ENCODE peak calls at places on chromosomes 16 and 17, in four cellular contexts. P is mesenchymal stem cell, V is GM23248, B is testis. D is an unnamed sample.
A peak's percentile ranks its signal among the peaks of the same experiment; 100 is the strongest.

GRCh38 chr17:41417576-41418015 is 6.8 kb downstream of the KRT37 start:
- DNase-seq in P (no peak), V (no peak), B (no peak), D (no peak)

GRCh38 chr16:74487634-74488495 is 66.6 kb upstream of the CLEC18B start:
- DNase-seq in P (no peak), V (no peak), B (no peak), D (no peak)

GRCh38 chr16:56965939-56966515 is 4.3 kb downstream of the CETP start:
- DNase-seq in P (no peak), V (no peak), B (no peak), D (no peak)

GRCh38 chr17:20189322-20189721 is 180.2 kb downstream of the SPECC1 start:
- DNase-seq in P (peak; percentile 64), V (peak; percentile 64), B (peak; percentile 70), D (peak; percentile 57)

GRCh38 chr17:13984956-13985355 is 84.3 kb upstream of the COX10 start:
- DNase-seq in P (no peak), V (no peak), B (no peak), D (no peak)

GRCh38 chr17:2309338-2310143 is 5.8 kb downstream of the SRR start:
- DNase-seq in P (peak; percentile 37), V (peak; percentile 8), B (no peak), D (peak; percentile 70)

GRCh38 chr17:77738666-77739531 is 219.6 kb upstream of the TNRC6C start:
- DNase-seq in P (no peak), V (peak; percentile 8), B (peak; percentile 26), D (no peak)

GRCh38 chr16:66422366-66422765 is 4.7 kb upstream of the BEAN1 start:
- DNase-seq in P (no peak), V (no peak), B (no peak), D (no peak)

GRCh38 chr16:81238296-81239011 is at the start of gene BCO1:
- DNase-seq in P (peak; percentile 82), V (peak; percentile 68), B (peak; percentile 34), D (no peak)

GRCh38 chr16:68074850-68075249 is 10.3 kb upstream of the NFATC3 start:
- DNase-seq in P (no peak), V (no peak), B (no peak), D (no peak)

GRCh38 chr17:3917391-3917931 is 1.2 kb upstream of the P2RX1 start:
- DNase-seq in P (peak; percentile 52), V (no peak), B (peak; percentile 82), D (peak; percentile 79)

GRCh38 chr17:64773836-64774761 is 112.0 kb upstream of the SMURF2 start:
- DNase-seq in P (peak; percentile 85), V (peak; percentile 60), B (no peak), D (no peak)

GRCh38 chr16:26456074-26456473 is 610.7 kb upstream of the C16orf82 start:
- DNase-seq in P (no peak), V (no peak), B (no peak), D (no peak)

GRCh38 chr16:55672471-55672870 is 16.7 kb downstream of the SLC6A2 start:
- DNase-seq in P (no peak), V (peak; percentile 84), B (peak; percentile 56), D (peak; percentile 68)

GRCh38 chr17:20156196-20157077 is 147.3 kb downstream of the SPECC1 start:
- DNase-seq in P (peak; percentile 60), V (peak; percentile 47), B (peak; percentile 46), D (peak; percentile 59)

GRCh38 chr17:6454495-6455320 is 10.5 kb downstream of the PIMREG start:
- DNase-seq in P (no peak), V (no peak), B (no peak), D (no peak)

GRCh38 chr16:54178491-54178976 is 108.1 kb downstream of the IRX3 start:
- DNase-seq in P (no peak), V (no peak), B (no peak), D (no peak)

GRCh38 chr16:53043462-53043861 is 9.2 kb downstream of the CHD9NB start:
- DNase-seq in P (no peak), V (peak; percentile 37), B (peak; percentile 53), D (no peak)

GRCh38 chr17:73427198-73427597 is 115.4 kb upstream of the CDC42EP4 start:
- DNase-seq in P (peak; percentile 54), V (no peak), B (no peak), D (no peak)

GRCh38 chr17:48610282-48611211 is at the start of gene HOXB7:
- DNase-seq in P (peak; percentile 82), V (peak; percentile 88), B (peak; percentile 68), D (peak; percentile 84)

GRCh38 chr16:83772806-83773205 is 35.0 kb upstream of the HSBP1 start:
- DNase-seq in P (peak; percentile 18), V (no peak), B (no peak), D (no peak)

GRCh38 chr16:19835989-19836421 is 48.6 kb downstream of the GPRC5B start:
- DNase-seq in P (peak; percentile 51), V (peak; percentile 81), B (no peak), D (no peak)

GRCh38 chr17:32515677-32516383 is 29.0 kb downstream of the CDK5R1 start:
- DNase-seq in P (no peak), V (no peak), B (no peak), D (no peak)

GRCh38 chr17:1070411-1070810 is 73.5 kb downstream of the TIMM22 start:
- DNase-seq in P (no peak), V (no peak), B (no peak), D (no peak)

GRCh38 chr16:55501549-55502322 is 7.1 kb upstream of the LPCAT2 start:
- DNase-seq in P (peak; percentile 35), V (peak; percentile 50), B (no peak), D (peak; percentile 20)

GRCh38 chr16:49495596-49496355 is 122.2 kb downstream of the C16orf78 start:
- DNase-seq in P (no peak), V (no peak), B (no peak), D (no peak)

GRCh38 chr16:31348578-31348977 is 6.4 kb upstream of the ITGAX start:
- DNase-seq in P (no peak), V (no peak), B (no peak), D (no peak)

GRCh38 chr16:5541356-5541755 is 443.8 kb upstream of the EEF2KMT start:
- DNase-seq in P (no peak), V (no peak), B (no peak), D (no peak)

GRCh38 chr16:58503863-58504688 is 4.1 kb downstream of the NDRG4 start:
- DNase-seq in P (no peak), V (no peak), B (peak; percentile 12), D (no peak)

GRCh38 chr16:81547194-81547918 is 102.7 kb downstream of the CMIP start:
- DNase-seq in P (no peak), V (no peak), B (no peak), D (no peak)

GRCh38 chr17:77323413-77324171 is 182.8 kb downstream of the SEC14L1 start:
- DNase-seq in P (peak; percentile 91), V (peak; percentile 59), B (no peak), D (peak; percentile 74)

GRCh38 chr17:2883544-2884203 is 87.4 kb downstream of the RAP1GAP2 start:
- DNase-seq in P (peak; percentile 29), V (peak; percentile 80), B (no peak), D (peak; percentile 70)

GRCh38 chr16:85571813-85572619 is 41.1 kb upstream of the GSE1 start:
- DNase-seq in P (no peak), V (no peak), B (no peak), D (no peak)

GRCh38 chr16:19127674-19128131 is 13.9 kb downstream of the ITPRIPL2 start:
- DNase-seq in P (no peak), V (no peak), B (no peak), D (no peak)

GRCh38 chr17:16353702-16354174 is 469 bp upstream of the CENPV start:
- DNase-seq in P (no peak), V (no peak), B (no peak), D (no peak)

GRCh38 chr16:69763557-69763942 is 1.4 kb downstream of the WWP2 start:
- DNase-seq in P (no peak), V (peak; percentile 8), B (no peak), D (no peak)

GRCh38 chr16:397736-398332 is 835 bp downstream of the NME4 start:
- DNase-seq in P (peak; percentile 91), V (peak; percentile 92), B (peak; percentile 75), D (peak; percentile 91)

GRCh38 chr16:52069866-52070265 is 477.1 kb downstream of the TOX3 start:
- DNase-seq in P (peak; percentile 25), V (peak; percentile 43), B (no peak), D (no peak)

GRCh38 chr17:13120864-13121263 is 103.0 kb upstream of the ELAC2 start:
- DNase-seq in P (no peak), V (no peak), B (no peak), D (no peak)

GRCh38 chr16:17470002-17470870 is 524 bp downstream of the XYLT1 start:
- DNase-seq in P (no peak), V (peak; percentile 65), B (no peak), D (peak; percentile 58)

GRCh38 chr17:45042346-45043120 is 8.9 kb downstream of the DCAKD start:
- DNase-seq in P (no peak), V (no peak), B (peak; percentile 51), D (no peak)
- H3K4me1 ChIP-seq in P (peaks cover 39% of the 10 kb centered on the region), V (peaks cover 19% of the 10 kb centered on the region), B (peaks cover 33% of the 10 kb centered on the region), D (peaks cover 36% of the 10 kb centered on the region)

DNA sequence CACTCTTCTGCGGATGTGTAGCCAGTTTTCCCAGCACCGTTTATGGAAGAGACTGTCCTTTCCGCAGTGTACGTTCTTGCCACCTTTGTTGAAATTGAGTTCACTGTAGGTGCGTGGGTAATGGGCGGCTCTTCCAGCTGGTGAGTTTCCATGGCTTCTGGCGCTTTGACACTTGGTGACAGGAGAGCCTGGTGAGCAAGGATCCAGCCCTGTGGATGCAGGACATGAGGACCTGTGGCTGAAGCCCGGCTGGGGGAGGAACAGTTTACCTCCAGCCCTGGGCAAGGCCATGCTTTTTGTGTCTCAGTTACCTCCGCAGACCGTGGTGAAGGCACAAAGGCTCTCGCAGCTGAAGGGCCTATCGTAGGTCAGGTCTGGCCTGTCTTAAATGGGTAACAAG is 166.5 kb downstream of the LAT start:
- DNase-seq in P (no peak), V (no peak), B (no peak), D (no peak)
- H3K4me1 ChIP-seq in P (peaks cover 10% of the 10 kb centered on the region), V (peaks cover 1% of the 10 kb centered on the region), B (peaks cover under 1% of the 10 kb centered on the region), D (peaks cover under 1% of the 10 kb centered on the region)

GRCh38 chr17:66677201-66677981 is 157.5 kb upstream of the CACNG5 start:
- DNase-seq in P (peak; percentile 40), V (peak; percentile 92), B (no peak), D (no peak)
- H3K4me1 ChIP-seq in P (peaks cover 17% of the 10 kb centered on the region), V (peaks cover 8% of the 10 kb centered on the region), B (peaks cover 21% of the 10 kb centered on the region), D (peaks cover 4% of the 10 kb centered on the region)

DNA sequence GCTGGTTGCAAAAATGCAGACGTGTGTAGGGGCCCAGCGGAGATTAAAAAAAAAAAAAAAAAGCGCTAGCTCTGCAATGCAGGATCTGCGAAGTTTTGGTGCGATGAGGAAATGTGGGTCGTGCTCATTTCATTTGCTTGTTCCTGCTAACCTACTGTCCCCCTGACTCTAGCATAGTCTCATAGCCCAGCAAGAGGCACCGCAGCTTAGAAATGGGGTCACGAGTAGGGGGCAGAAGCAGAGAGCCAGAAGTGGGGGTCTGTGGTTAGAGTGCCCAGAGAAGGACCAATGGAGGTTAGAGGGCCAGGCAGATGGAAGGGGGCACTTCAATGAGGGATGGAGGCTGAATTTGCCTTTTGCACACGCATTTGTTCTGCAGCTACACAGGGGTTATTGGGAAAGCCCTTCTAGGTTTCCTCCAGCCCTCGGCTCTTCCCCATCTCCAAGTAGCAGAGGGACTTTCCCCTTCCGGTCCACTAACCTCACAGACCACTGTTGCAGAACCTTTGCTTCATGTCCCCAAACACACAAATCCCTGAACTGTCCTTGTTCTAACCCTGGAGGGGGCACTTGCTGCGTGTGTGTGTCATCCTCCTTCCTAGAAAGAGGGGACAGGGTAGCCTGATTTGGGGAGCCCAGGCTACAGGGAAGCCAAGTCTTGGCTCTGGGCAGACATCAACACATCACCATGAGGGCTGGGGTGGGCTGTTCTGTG is 7.0 kb upstream of the NR1D1 start:
- DNase-seq in P (peak; percentile 78), V (peak; percentile 55), B (no peak), D (no peak)
- H3K4me1 ChIP-seq in P (peaks cover 30% of the 10 kb centered on the region), V (peaks cover 60% of the 10 kb centered on the region), B (peaks cover 98% of the 10 kb centered on the region), D (peaks cover 73% of the 10 kb centered on the region)